ENCODE peak calls at places on chromosomes 5 and 9, in five cellular contexts. One of them, this sample, is unnamed.

GRCh38 chr9:121288874-121289553 is 21.1 kb downstream of the GSN start:
- DNase-seq in HT1080: no peak
- DNase-seq in GM04503: no peak
- DNase-seq in SW480: peak; percentile 63
- DNase-seq in KBM-7: no peak
- DNase-seq in this sample: no peak

GRCh38 chr9:98899399-98900056 is 44.2 kb upstream of the COL15A1 start:
- DNase-seq in HT1080: peak; percentile 37
- DNase-seq in SW480: no peak
- DNase-seq in KBM-7: peak; percentile 52
- DNase-seq in GM04503: peak; percentile 63
- DNase-seq in this sample: no peak

GRCh38 chr5:74257645-74258328 is 382.7 kb downstream of the ENC1 start:
- DNase-seq in GM04503: no peak
- DNase-seq in HT1080: no peak
- DNase-seq in KBM-7: peak; percentile 89
- DNase-seq in SW480: peak; percentile 66
- DNase-seq in this sample: peak; percentile 17

GRCh38 chr5:159444441-159445082 is 114.3 kb upstream of the IL12B start:
- DNase-seq in SW480: peak; percentile 81
- DNase-seq in KBM-7: peak; percentile 67
- DNase-seq in GM04503: no peak
- DNase-seq in HT1080: peak; percentile 74
- DNase-seq in this sample: peak; percentile 31

GRCh38 chr9:114603183-114603582 is 7.9 kb upstream of the TMEM268 start:
- DNase-seq in KBM-7: no peak
- DNase-seq in HT1080: peak; percentile 23
- DNase-seq in GM04503: no peak
- DNase-seq in SW480: no peak
- DNase-seq in this sample: no peak

GRCh38 chr9:117718701-117719100 is 14.5 kb downstream of the TLR4 start:
- DNase-seq in GM04503: no peak
- DNase-seq in HT1080: peak; percentile 37
- DNase-seq in SW480: no peak
- DNase-seq in KBM-7: no peak
- DNase-seq in this sample: no peak

GRCh38 chr5:122704247-122705036 is 70.4 kb upstream of the SNX2 start:
- DNase-seq in SW480: peak; percentile 64
- DNase-seq in HT1080: peak; percentile 37
- DNase-seq in GM04503: no peak
- DNase-seq in KBM-7: peak; percentile 49
- DNase-seq in this sample: peak; percentile 57

GRCh38 chr5:81207009-81207408 is 26.1 kb upstream of the CKMT2 start:
- DNase-seq in GM04503: no peak
- DNase-seq in SW480: no peak
- DNase-seq in HT1080: peak; percentile 11
- DNase-seq in KBM-7: peak; percentile 18
- DNase-seq in this sample: peak; percentile 13

GRCh38 chr9:90898229-90898628 is 96.6 kb downstream of the SYK start:
- DNase-seq in SW480: no peak
- DNase-seq in GM04503: no peak
- DNase-seq in KBM-7: no peak
- DNase-seq in HT1080: no peak
- DNase-seq in this sample: no peak

GRCh38 chr5:150500328-150500841 is 7.5 kb upstream of the NDST1 start:
- DNase-seq in GM04503: no peak
- DNase-seq in HT1080: no peak
- DNase-seq in SW480: no peak
- DNase-seq in KBM-7: no peak
- DNase-seq in this sample: no peak

GRCh38 chr5:35009059-35009458 is 38.7 kb downstream of the AGXT2 start:
- DNase-seq in HT1080: no peak
- DNase-seq in KBM-7: no peak
- DNase-seq in SW480: no peak
- DNase-seq in GM04503: peak; percentile 56
- DNase-seq in this sample: no peak

GRCh38 chr5:54443264-54443663 is 12.2 kb upstream of the HSPB3 start:
- DNase-seq in GM04503: no peak
- DNase-seq in KBM-7: peak; percentile 44
- DNase-seq in HT1080: peak; percentile 13
- DNase-seq in SW480: peak; percentile 13
- DNase-seq in this sample: peak; percentile 63

GRCh38 chr5:14054965-14055963 is 87.9 kb upstream of the TRIO start:
- DNase-seq in GM04503: no peak
- DNase-seq in HT1080: no peak
- DNase-seq in SW480: no peak
- DNase-seq in KBM-7: no peak
- DNase-seq in this sample: no peak

GRCh38 chr5:6713274-6714181 is at the start of gene TENT4A:
- DNase-seq in KBM-7: no peak
- DNase-seq in HT1080: no peak
- DNase-seq in SW480: peak; percentile 31
- DNase-seq in GM04503: no peak
- DNase-seq in this sample: no peak

GRCh38 chr9:96555567-96556386 is 63.9 kb downstream of the CDC14B start:
- DNase-seq in KBM-7: no peak
- DNase-seq in SW480: no peak
- DNase-seq in GM04503: peak; percentile 68
- DNase-seq in HT1080: no peak
- DNase-seq in this sample: no peak

GRCh38 chr5:79259810-79260209 is 23.9 kb downstream of the JMY start:
- DNase-seq in HT1080: no peak
- DNase-seq in SW480: no peak
- DNase-seq in GM04503: no peak
- DNase-seq in KBM-7: no peak
- DNase-seq in this sample: no peak

GRCh38 chr9:136997830-136998234 is 1.5 kb upstream of the CLIC3 start:
- DNase-seq in HT1080: peak; percentile 60
- DNase-seq in GM04503: no peak
- DNase-seq in KBM-7: peak; percentile 36
- DNase-seq in SW480: no peak
- DNase-seq in this sample: no peak

GRCh38 chr9:102986425-102986824 is 8.7 kb upstream of the CYLC2 start:
- DNase-seq in SW480: no peak
- DNase-seq in GM04503: no peak
- DNase-seq in HT1080: no peak
- DNase-seq in KBM-7: no peak
- DNase-seq in this sample: no peak

GRCh38 chr5:172035039-172035438 is 28.6 kb upstream of the FBXW11 start:
- DNase-seq in SW480: no peak
- DNase-seq in HT1080: no peak
- DNase-seq in GM04503: no peak
- DNase-seq in KBM-7: no peak
- DNase-seq in this sample: no peak

GRCh38 chr9:4905135-4905490 is 80.0 kb upstream of the JAK2 start:
- DNase-seq in SW480: no peak
- DNase-seq in HT1080: no peak
- DNase-seq in KBM-7: no peak
- DNase-seq in GM04503: no peak
- DNase-seq in this sample: no peak

GRCh38 chr9:95125652-95126051 is 191.9 kb downstream of the FANCC start:
- DNase-seq in HT1080: no peak
- DNase-seq in GM04503: no peak
- DNase-seq in SW480: no peak
- DNase-seq in KBM-7: no peak
- DNase-seq in this sample: no peak

GRCh38 chr5:28574616-28575015 is 1536.2 kb upstream of the CDH9 start:
- DNase-seq in KBM-7: no peak
- DNase-seq in HT1080: no peak
- DNase-seq in SW480: no peak
- DNase-seq in GM04503: no peak
- DNase-seq in this sample: no peak

GRCh38 chr9:33818167-33818831 is 1.3 kb downstream of the UBE2R2 start:
- DNase-seq in GM04503: no peak
- DNase-seq in KBM-7: peak; percentile 47
- DNase-seq in SW480: peak; percentile 57
- DNase-seq in HT1080: no peak
- DNase-seq in this sample: peak; percentile 42

GRCh38 chr9:72986522-72987116 is 33.8 kb upstream of the ALDH1A1 start:
- DNase-seq in HT1080: no peak
- DNase-seq in KBM-7: no peak
- DNase-seq in SW480: no peak
- DNase-seq in GM04503: no peak
- DNase-seq in this sample: no peak

GRCh38 chr5:139639619-139640431 is 8.3 kb upstream of the CXXC5 start:
- DNase-seq in SW480: no peak
- DNase-seq in HT1080: peak; percentile 75
- DNase-seq in GM04503: no peak
- DNase-seq in KBM-7: no peak
- DNase-seq in this sample: no peak

GRCh38 chr5:9059920-9060691 is 485.8 kb downstream of the SEMA5A start:
- DNase-seq in GM04503: peak; percentile 93
- DNase-seq in SW480: no peak
- DNase-seq in HT1080: peak; percentile 99
- DNase-seq in KBM-7: no peak
- DNase-seq in this sample: no peak

GRCh38 chr5:14676320-14676719 is 11.8 kb downstream of the OTULIN start:
- DNase-seq in KBM-7: no peak
- DNase-seq in HT1080: peak; percentile 79
- DNase-seq in SW480: no peak
- DNase-seq in GM04503: no peak
- DNase-seq in this sample: no peak

GRCh38 chr5:132298305-132298704 is 4.1 kb downstream of the SLC22A4 start:
- DNase-seq in KBM-7: peak; percentile 24
- DNase-seq in HT1080: no peak
- DNase-seq in GM04503: no peak
- DNase-seq in SW480: no peak
- DNase-seq in this sample: no peak

GRCh38 chr9:87405677-87406544 is 91.8 kb upstream of the DAPK1 start:
- DNase-seq in HT1080: no peak
- DNase-seq in SW480: no peak
- DNase-seq in KBM-7: no peak
- DNase-seq in GM04503: no peak
- DNase-seq in this sample: no peak

GRCh38 chr5:10111575-10111974 is 138.1 kb downstream of the ATPSCKMT start:
- DNase-seq in KBM-7: peak; percentile 70
- DNase-seq in SW480: peak; percentile 60
- DNase-seq in HT1080: peak; percentile 71
- DNase-seq in GM04503: peak; percentile 38
- DNase-seq in this sample: peak; percentile 10

GRCh38 chr5:10623305-10623910 is 59.5 kb downstream of the ANKRD33B start:
- DNase-seq in SW480: no peak
- DNase-seq in KBM-7: no peak
- DNase-seq in HT1080: no peak
- DNase-seq in GM04503: no peak
- DNase-seq in this sample: no peak

GRCh38 chr9:102795532-102795931 is 199.6 kb upstream of the CYLC2 start:
- DNase-seq in GM04503: no peak
- DNase-seq in HT1080: no peak
- DNase-seq in KBM-7: no peak
- DNase-seq in SW480: no peak
- DNase-seq in this sample: no peak

GRCh38 chr5:91130759-91131158 is 252.4 kb downstream of the ARRDC3 start:
- DNase-seq in KBM-7: no peak
- DNase-seq in SW480: no peak
- DNase-seq in GM04503: no peak
- DNase-seq in HT1080: no peak
- DNase-seq in this sample: no peak

GRCh38 chr9:29039258-29039657 is 1466.0 kb upstream of the C9orf72 start:
- DNase-seq in GM04503: no peak
- DNase-seq in SW480: no peak
- DNase-seq in KBM-7: no peak
- DNase-seq in HT1080: peak; percentile 68
- DNase-seq in this sample: no peak

GRCh38 chr5:76209297-76209696 is 126.1 kb downstream of the SV2C start:
- DNase-seq in SW480: no peak
- DNase-seq in HT1080: no peak
- DNase-seq in KBM-7: no peak
- DNase-seq in GM04503: no peak
- DNase-seq in this sample: no peak

GRCh38 chr9:33161011-33161588 is 6.0 kb downstream of the B4GALT1 start:
- DNase-seq in GM04503: peak; percentile 89
- DNase-seq in KBM-7: peak; percentile 63
- DNase-seq in SW480: peak; percentile 82
- DNase-seq in HT1080: peak; percentile 99
- DNase-seq in this sample: no peak

GRCh38 chr5:58787982-58788381 is 205.1 kb downstream of the RAB3C start:
- DNase-seq in SW480: no peak
- DNase-seq in GM04503: no peak
- DNase-seq in KBM-7: no peak
- DNase-seq in HT1080: no peak
- DNase-seq in this sample: no peak

GRCh38 chr9:109119439-109120203 is at the start of gene TMEM245:
- DNase-seq in HT1080: peak; percentile 99
- DNase-seq in KBM-7: peak; percentile 98
- DNase-seq in SW480: peak; percentile 99
- DNase-seq in GM04503: peak; percentile 95
- DNase-seq in this sample: peak; percentile 99